ENCODE peak calls at places on chromosomes 12 and 14, in six cellular contexts. F is ovary; K is body of pancreas; O is CD8-positive, alpha-beta memory T cell; Z is uterus; X is endothelial cell of umbilical vein. Q is an unnamed sample. For H3K4me1 and H3K9me3, the result is how much of the 10 kb centered on the place peaks cover.

GRCh38 chr14:100096656-100097055 is 31.4 kb downstream of the EVL start:
- DNase-seq in F (no peak), K (no peak), O (no peak), Z (no peak), X (no peak), Q (no peak)

GRCh38 chr12:95224202-95225170 is 6.9 kb downstream of the VEZT start:
- DNase-seq in F (no peak), K (no peak), O (no peak), Z (no peak), X (no peak), Q (no peak)

GRCh38 chr12:76646366-76646765 is 86.8 kb upstream of the OSBPL8 start:
- DNase-seq in F (no peak), K (no peak), O (no peak), Z (no peak), X (no peak), Q (no peak)

GRCh38 chr12:95963104-95963503 is 20.0 kb downstream of the AMDHD1 start:
- DNase-seq in F (no peak), K (no peak), O (no peak), Z (no peak), X (no peak), Q (peak)

GRCh38 chr14:90698379-90698869 is 117.8 kb downstream of the TTC7B start:
- DNase-seq in F (peak), K (peak), O (no peak), Z (peak), X (peak), Q (peak)

GRCh38 chr12:19074700-19075099 is 54.8 kb upstream of the PLEKHA5 start:
- DNase-seq in F (no peak), K (no peak), O (no peak), Z (no peak), X (no peak), Q (no peak)

GRCh38 chr14:60087664-60088063 is 4.1 kb upstream of the PCNX4 start:
- DNase-seq in F (no peak), K (no peak), O (no peak), Z (no peak), X (no peak), Q (no peak)

GRCh38 chr12:121611306-121611705 is 15.0 kb upstream of the ORAI1 start:
- DNase-seq in F (no peak), K (no peak), O (no peak), Z (peak), X (no peak), Q (peak)

GRCh38 chr12:65022960-65023359 is 98.1 kb downstream of the WIF1 start:
- DNase-seq in F (no peak), K (no peak), O (no peak), Z (no peak), X (no peak), Q (peak)

GRCh38 chr14:36625014-36625413 is 36.6 kb upstream of the PAX9 start:
- DNase-seq in F (no peak), K (no peak), O (no peak), Z (no peak), X (no peak), Q (no peak)

GRCh38 chr12:95998611-95999300 is 2.6 kb upstream of the HAL start:
- DNase-seq in F (no peak), K (peak), O (peak), Z (no peak), X (peak), Q (peak)

GRCh38 chr14:60430276-60430675 is 55.6 kb downstream of the C14orf39 start:
- DNase-seq in F (no peak), K (no peak), O (no peak), Z (no peak), X (no peak), Q (no peak)

GRCh38 chr12:12872139-12872933 is 19.0 kb upstream of the GPRC5A start:
- DNase-seq in F (no peak), K (no peak), O (no peak), Z (no peak), X (peak), Q (no peak)

GRCh38 chr12:12872934-12873275 is 18.5 kb upstream of the GPRC5A start:
- DNase-seq in F (no peak), K (no peak), O (no peak), Z (no peak), X (peak), Q (no peak)

GRCh38 chr12:12871587-12872138 is 19.7 kb upstream of the GPRC5A start:
- DNase-seq in F (no peak), K (no peak), O (no peak), Z (no peak), X (no peak), Q (no peak)

GRCh38 chr12:12877145-12877544 is 14.2 kb upstream of the GPRC5A start:
- DNase-seq in F (no peak), K (no peak), O (no peak), Z (no peak), X (no peak), Q (no peak)

GRCh38 chr12:12874014-12874413 is 17.3 kb upstream of the GPRC5A start:
- DNase-seq in F (no peak), K (no peak), O (no peak), Z (no peak), X (no peak), Q (no peak)
- H3K4me1 ChIP-seq in F (under half), K (under half), O (under half), Z (under half), X (under half), Q (under half)

DNA sequence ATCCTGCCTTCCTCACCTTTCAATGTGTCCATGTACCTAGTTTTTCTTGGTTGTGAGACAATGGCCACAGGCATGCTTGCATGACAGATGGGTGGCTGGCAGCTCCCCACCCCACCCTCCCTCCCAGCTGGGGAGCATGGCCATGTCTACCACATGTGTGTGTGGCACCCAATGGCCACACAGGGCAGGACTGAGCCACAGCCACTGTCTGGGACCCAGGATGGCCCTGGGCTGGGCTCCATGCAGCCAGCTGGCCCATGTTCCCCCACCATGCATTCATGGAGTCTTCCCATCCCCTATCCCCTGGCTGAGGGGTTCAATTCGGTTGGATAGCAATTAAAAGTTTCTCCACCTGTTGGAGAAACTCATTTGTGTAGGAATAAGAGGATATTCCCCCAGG is 566.0 kb upstream of the USP15 start:
- DNase-seq in F (no peak), K (no peak), O (no peak), Z (no peak), X (no peak), Q (no peak)
- H3K9me3 ChIP-seq in F (under half), K (under half), O (under half), Z (under half), X (under half), Q (under half)

GRCh38 chr14:54783660-54784015 is 119.0 kb downstream of the GCH1 start:
- DNase-seq in F (no peak), K (no peak), O (no peak), Z (no peak), X (no peak), Q (no peak)

GRCh38 chr14:54782803-54783659 is 119.6 kb downstream of the GCH1 start:
- DNase-seq in F (no peak), K (no peak), O (no peak), Z (no peak), X (no peak), Q (no peak)

GRCh38 chr14:54785111-54785777 is 117.4 kb downstream of the GCH1 start:
- DNase-seq in F (no peak), K (no peak), O (no peak), Z (no peak), X (no peak), Q (no peak)

GRCh38 chr14:54784657-54785056 is 118.0 kb downstream of the GCH1 start:
- DNase-seq in F (no peak), K (no peak), O (no peak), Z (no peak), X (no peak), Q (no peak)

DNA sequence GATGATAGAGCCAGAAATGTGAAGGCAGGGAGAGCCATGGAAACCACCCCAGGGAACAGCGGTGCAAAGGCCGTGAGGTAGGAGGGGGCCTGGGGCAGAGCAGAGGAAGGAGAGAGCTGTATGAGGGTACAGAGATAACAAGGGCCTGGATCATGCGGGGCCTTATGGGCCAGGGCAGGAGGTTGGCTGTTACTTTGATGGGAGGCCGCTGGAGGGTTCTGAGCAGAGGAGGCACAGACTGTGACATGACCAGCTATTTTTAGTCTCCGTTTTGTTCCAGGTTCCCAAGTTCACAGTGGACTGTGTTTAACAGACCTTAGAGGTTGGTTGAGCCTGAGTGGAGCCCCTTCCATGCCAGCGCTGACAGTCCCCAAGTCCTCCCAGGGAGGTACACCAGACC is 118.6 kb downstream of the GCH1 start:
- DNase-seq in F (no peak), K (no peak), O (no peak), Z (no peak), X (no peak), Q (no peak)
- H3K4me1 ChIP-seq in F (under half), K (under half), O (under half), Z (under half), X (under half), Q (under half)

GRCh38 chr14:64870160-64870559 is 9.5 kb downstream of the SPTB start:
- DNase-seq in F (no peak), K (no peak), O (no peak), Z (no peak), X (no peak), Q (no peak)
- H3K9me3 ChIP-seq in F (under half), K (under half), O (under half), Z (under half), X (under half), Q (under half)

GRCh38 chr12:130031571-130032189 is 127.9 kb upstream of the TMEM132D start:
- DNase-seq in F (no peak), K (peak), O (peak), Z (no peak), X (peak), Q (peak)

GRCh38 chr12:130031041-130031440 is 127.2 kb upstream of the TMEM132D start:
- DNase-seq in F (no peak), K (no peak), O (no peak), Z (no peak), X (no peak), Q (no peak)

GRCh38 chr12:130027798-130028197 is 124.0 kb upstream of the TMEM132D start:
- DNase-seq in F (no peak), K (no peak), O (no peak), Z (no peak), X (no peak), Q (no peak)

GRCh38 chr12:130029151-130029550 is 125.3 kb upstream of the TMEM132D start:
- DNase-seq in F (no peak), K (no peak), O (no peak), Z (no peak), X (no peak), Q (no peak)

DNA sequence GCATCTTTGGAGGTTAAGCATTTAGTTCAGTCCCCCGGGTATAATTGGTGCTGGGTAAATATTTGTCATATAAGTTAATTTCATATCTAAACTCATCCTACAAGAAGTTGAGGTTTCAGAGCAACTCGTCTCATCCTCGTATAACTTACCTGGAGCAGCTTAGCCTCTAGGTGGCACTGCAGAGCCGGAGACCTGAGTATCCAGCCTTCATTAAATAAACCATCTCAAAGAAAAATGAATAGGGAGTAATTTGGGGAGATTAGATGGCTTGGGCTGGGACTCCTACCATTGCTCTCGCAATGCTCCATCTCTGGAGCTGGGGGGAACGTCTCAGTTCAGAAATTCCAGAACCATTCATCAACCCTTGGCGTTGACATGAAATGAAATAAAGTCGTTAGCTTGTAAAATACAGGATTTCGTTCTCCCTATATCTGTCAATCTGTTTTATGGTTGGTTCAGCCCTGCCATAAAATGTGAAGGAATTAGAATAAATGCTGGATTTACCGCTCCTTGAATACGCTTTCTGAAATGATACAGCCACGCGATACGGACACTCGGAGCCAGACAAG is 122.9 kb upstream of the TMEM132D start:
- DNase-seq in F (no peak), K (peak), O (no peak), Z (no peak), X (no peak), Q (peak)
- H3K4me1 ChIP-seq in F (under half), K (under half), O (under half), Z (under half), X (under half), Q (under half)

DNA sequence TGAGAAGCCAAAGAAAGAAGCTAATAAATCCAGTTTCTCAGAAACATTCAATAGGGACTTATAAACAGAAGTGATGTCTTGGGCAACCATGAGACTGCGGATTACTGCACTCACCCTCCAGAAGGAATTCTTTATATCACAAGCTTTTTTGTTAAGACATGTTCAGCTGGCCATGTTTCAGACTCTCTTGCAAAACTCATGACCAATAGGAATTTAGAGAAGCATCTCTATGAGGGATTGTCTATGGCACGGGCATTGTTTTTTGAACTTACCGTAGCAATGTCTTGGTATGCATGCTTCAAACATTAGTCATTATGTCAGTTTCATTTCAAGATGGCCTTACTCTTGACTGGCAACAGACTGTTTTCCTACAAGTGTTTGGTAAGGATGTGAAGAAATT is 15.5 kb upstream of the ZNF268 start:
- DNase-seq in F (no peak), K (no peak), O (no peak), Z (no peak), X (no peak), Q (no peak)
- H3K9me3 ChIP-seq in F (under half), K (under half), O (under half), Z (under half), X (under half), Q (under half)